ENCODE peak calls at places on chromosomes 1 and 21, in eight cellular contexts. S, W, I, J, F, H, R and Q are unnamed samples.

GRCh38 chr1:167248707-167249642 is 28.3 kb downstream of the POU2F1 start:
- DNase-seq in S (no peak), W (no peak), R (no peak), H (no peak), F (no peak), I (no peak), J (no peak), Q (no peak)

GRCh38 chr1:155833665-155834295 is 23.2 kb downstream of the GON4L start:
- DNase-seq in J (no peak), I (no peak), W (no peak), H (no peak), S (no peak), F (no peak), R (no peak), Q (no peak)

GRCh38 chr1:3067301-3067670 is 1.7 kb upstream of the PRDM16 start:
- DNase-seq in S (no peak), W (no peak), R (no peak), F (no peak), J (no peak), I (no peak), H (no peak), Q (no peak)

GRCh38 chr1:168689726-168690602 is 39.0 kb downstream of the DPT start:
- DNase-seq in J (no peak), S (no peak), F (no peak), W (no peak), I (no peak), R (peak), H (no peak), Q (no peak)

GRCh38 chr1:49765034-49765433 is 258.7 kb downstream of the AGBL4 start:
- DNase-seq in I (no peak), J (no peak), S (peak), R (no peak), W (no peak), H (no peak), F (no peak), Q (no peak)

GRCh38 chr1:118317836-118318614 is 133.0 kb upstream of the SPAG17 start:
- DNase-seq in F (no peak), W (peak), S (peak), R (no peak), H (no peak), J (no peak), I (no peak), Q (no peak)

GRCh38 chr1:11847667-11848445 is at the start of gene NPPA:
- DNase-seq in F (no peak), I (peak), H (no peak), S (peak), J (no peak), W (no peak), R (no peak), Q (no peak)

GRCh38 chr1:6279066-6279465 is 18.2 kb upstream of the GPR153 start:
- DNase-seq in F (no peak), H (no peak), W (no peak), I (no peak), R (no peak), J (no peak), S (no peak), Q (no peak)

GRCh38 chr21:38933731-38934130 is 128.0 kb downstream of the ETS2 start:
- DNase-seq in R (no peak), S (no peak), F (no peak), I (no peak), H (no peak), J (no peak), W (no peak), Q (no peak)